ENCODE peak calls at places on chromosome 7, in five cellular contexts. Q, A, T, V and G are unnamed samples.
A peak's percentile ranks its signal among the peaks of the same experiment; 100 is the strongest.

GRCh38 chr7:101546308-101546936 is 82.7 kb downstream of the MYL10 start:
- DNase-seq in Q (no peak), A (no peak), T (no peak), V (no peak), G (no peak)

GRCh38 chr7:117087639-117088396 is 134.5 kb downstream of the ST7 start:
- DNase-seq in Q (no peak), A (no peak), T (no peak), V (no peak), G (no peak)

GRCh38 chr7:102933763-102934162 is 21.0 kb downstream of the LRRC17 start:
- DNase-seq in Q (peak; percentile 82), A (no peak), T (no peak), V (peak; percentile 71), G (peak; percentile 36)

GRCh38 chr7:42991913-42992576 is 59.9 kb downstream of the MRPL32 start:
- DNase-seq in Q (peak; percentile 46), A (no peak), T (no peak), V (no peak), G (no peak)

GRCh38 chr7:18534481-18534880 is 38.9 kb downstream of the HDAC9 start:
- DNase-seq in Q (no peak), A (no peak), T (no peak), V (no peak), G (no peak)

GRCh38 chr7:94908204-94909022 is 1.0 kb downstream of the PPP1R9A start:
- DNase-seq in Q (peak; percentile 81), A (no peak), T (peak; percentile 57), V (peak; percentile 19), G (no peak)

GRCh38 chr7:138493535-138493934 is 33.5 kb downstream of the TRIM24 start:
- DNase-seq in Q (no peak), A (no peak), T (no peak), V (no peak), G (no peak)

GRCh38 chr7:140269004-140269638 is 92.3 kb upstream of the KDM7A start:
- DNase-seq in Q (no peak), A (no peak), T (no peak), V (no peak), G (no peak)

GRCh38 chr7:98697083-98697482 is 80.0 kb downstream of the NPTX2 start:
- DNase-seq in Q (no peak), A (no peak), T (no peak), V (no peak), G (no peak)

GRCh38 chr7:82623812-82624211 is 180.2 kb upstream of the CACNA2D1 start:
- DNase-seq in Q (no peak), A (no peak), T (no peak), V (no peak), G (no peak)

GRCh38 chr7:158292948-158293347 is 294.7 kb downstream of the PTPRN2 start:
- DNase-seq in Q (no peak), A (no peak), T (no peak), V (no peak), G (no peak)

GRCh38 chr7:69714886-69715571 is 116.8 kb downstream of the AUTS2 start:
- DNase-seq in Q (no peak), A (no peak), T (no peak), V (no peak), G (no peak)

GRCh38 chr7:21617916-21618390 is 75.1 kb downstream of the DNAH11 start:
- DNase-seq in Q (no peak), A (no peak), T (peak; percentile 69), V (peak; percentile 56), G (peak; percentile 21)

GRCh38 chr7:136039577-136040345 is 62.6 kb upstream of the MTPN start:
- DNase-seq in Q (no peak), A (no peak), T (no peak), V (no peak), G (no peak)

GRCh38 chr7:26307226-26307625 is 15.6 kb downstream of the SNX10 start:
- DNase-seq in Q (no peak), A (no peak), T (no peak), V (no peak), G (no peak)
- H3K4me1 ChIP-seq in Q (peaks cover 6% of the 10 kb centered on the region), A (peaks cover 10% of the 10 kb centered on the region), T (peaks cover 9% of the 10 kb centered on the region), V (no peaks in the 10 kb centered on the region), G (no peaks in the 10 kb centered on the region)

GRCh38 chr7:22667562-22668239 is 59.3 kb upstream of the IL6 start:
- DNase-seq in Q (peak; percentile 64), A (no peak), T (peak; percentile 34), V (no peak), G (no peak)
- H3K4me1 ChIP-seq in Q (peaks cover 35% of the 10 kb centered on the region), A (peaks cover 22% of the 10 kb centered on the region), T (peaks cover 56% of the 10 kb centered on the region), V (no peaks in the 10 kb centered on the region), G (no peaks in the 10 kb centered on the region)

DNA sequence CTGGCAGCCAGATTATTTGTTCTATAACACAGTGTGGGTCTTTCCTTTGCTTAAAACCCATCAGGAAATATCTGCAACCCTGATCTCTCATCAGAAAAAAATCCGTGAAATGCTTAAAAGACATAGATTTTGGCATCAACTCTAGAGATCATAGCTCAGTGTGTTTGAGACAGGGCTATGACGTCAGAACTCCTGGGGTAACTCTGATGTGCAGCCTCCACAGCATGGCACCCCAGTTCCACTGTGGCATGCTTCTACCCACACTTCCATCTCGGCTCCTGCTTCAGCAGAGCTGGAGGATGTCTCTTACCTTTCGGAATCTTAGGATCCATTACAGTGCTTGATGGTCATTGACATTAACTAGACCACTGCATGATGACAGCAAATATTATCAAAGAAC is 205.7 kb downstream of the LHFPL3 start:
- DNase-seq in Q (no peak), A (no peak), T (no peak), V (no peak), G (no peak)
- H3K4me1 ChIP-seq in Q (no peaks in the 10 kb centered on the region), A (no peaks in the 10 kb centered on the region), T (no peaks in the 10 kb centered on the region), V (peaks cover 11% of the 10 kb centered on the region), G (no peaks in the 10 kb centered on the region)

GRCh38 chr7:2241580-2242540 is at the start of the genes MRM2 and NUDT1:
- DNase-seq in Q (peak; percentile 94), A (no peak), T (peak; percentile 82), V (peak; percentile 85), G (peak; percentile 43)

GRCh38 chr7:2245883-2246679 is 4.1 kb downstream of the NUDT1 start:
- DNase-seq in Q (no peak), A (no peak), T (no peak), V (peak; percentile 51), G (no peak)

GRCh38 chr7:2242541-2243482 is 786 bp downstream of the NUDT1 start:
- DNase-seq in Q (peak; percentile 61), A (no peak), T (peak; percentile 32), V (no peak), G (no peak)

GRCh38 chr7:2243483-2243840 is 1.4 kb downstream of the NUDT1 start:
- DNase-seq in Q (no peak), A (no peak), T (no peak), V (no peak), G (no peak)

DNA sequence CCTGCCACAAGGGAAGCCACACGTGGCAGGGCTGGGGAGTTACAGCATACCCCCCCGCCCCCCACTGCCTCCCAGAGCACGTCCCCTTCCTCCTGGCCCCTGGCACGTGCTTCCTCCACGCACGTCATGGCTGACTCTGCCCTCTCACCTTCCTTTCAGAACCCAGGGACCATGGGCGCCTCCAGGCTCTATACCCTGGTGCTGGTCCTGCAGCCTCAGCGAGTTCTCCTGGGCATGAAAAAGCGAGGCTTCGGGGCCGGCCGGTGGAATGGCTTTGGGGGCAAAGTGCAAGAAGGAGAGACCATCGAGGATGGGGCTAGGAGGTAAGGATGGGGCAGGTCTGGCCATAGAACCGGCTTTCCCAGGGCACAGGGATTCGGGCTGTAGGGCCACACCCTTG is 2.4 kb downstream of the NUDT1 start:
- DNase-seq in Q (no peak), A (no peak), T (no peak), V (no peak), G (no peak)
- H3K4me1 ChIP-seq in Q (peaks cover 16% of the 10 kb centered on the region), A (peaks cover 43% of the 10 kb centered on the region), T (peaks cover 28% of the 10 kb centered on the region), V (peaks cover 38% of the 10 kb centered on the region), G (peaks cover 22% of the 10 kb centered on the region)

GRCh38 chr7:28701731-28702130 is 256.4 kb downstream of the TRIL start:
- DNase-seq in Q (no peak), A (no peak), T (no peak), V (no peak), G (no peak)

GRCh38 chr7:28700790-28701203 is 257.3 kb downstream of the TRIL start:
- DNase-seq in Q (no peak), A (no peak), T (no peak), V (no peak), G (no peak)

GRCh38 chr7:28698744-28699291 is 259.3 kb downstream of the TRIL start:
- DNase-seq in Q (no peak), A (no peak), T (no peak), V (no peak), G (no peak)

GRCh38 chr7:28697898-28698563 is 260.1 kb downstream of the TRIL start:
- DNase-seq in Q (no peak), A (no peak), T (no peak), V (no peak), G (no peak)

DNA sequence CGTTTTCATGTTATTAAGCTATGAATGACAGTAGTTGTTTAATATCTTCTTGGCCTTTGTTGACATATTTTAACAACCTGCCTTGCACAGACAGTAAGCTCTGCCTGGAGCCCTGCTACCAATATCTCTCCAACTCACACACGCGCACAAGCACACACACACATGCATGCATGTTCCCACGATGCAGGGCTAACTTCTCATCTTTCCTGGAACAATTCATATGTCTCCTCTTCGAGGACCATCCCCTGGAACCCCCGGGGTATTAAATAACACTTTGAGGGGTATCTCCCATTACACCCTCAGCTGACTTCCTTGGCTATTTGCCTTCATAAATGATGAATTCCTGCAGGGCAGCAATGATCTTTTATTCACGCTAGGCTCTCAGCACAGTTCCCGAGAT is 258.0 kb downstream of the TRIL start:
- DNase-seq in Q (no peak), A (no peak), T (no peak), V (no peak), G (no peak)
- H3K4me1 ChIP-seq in Q (peaks cover 21% of the 10 kb centered on the region), A (peaks cover 10% of the 10 kb centered on the region), T (no peaks in the 10 kb centered on the region), V (peaks cover 73% of the 10 kb centered on the region), G (peaks cover 58% of the 10 kb centered on the region)